ENCODE peak calls at places on chromosomes 12 and 14, in seven cellular contexts. One of them, this sample, is unnamed.
A peak's percentile ranks its signal among the peaks of the same experiment; 100 is the strongest.

GRCh38 chr14:95993768-95994592 is 45.2 kb upstream of the C14orf132 start:
- DNase-seq in HCT116: peak; percentile 43
- DNase-seq in WERI-Rb-1: peak; percentile 28
- DNase-seq in mesendoderm: peak; percentile 77
- DNase-seq in activated CD4-positive, alpha-beta T cell treated with anti-CD3 and anti-CD28 coated beads, Interleukin-2, amount 10 ng/mL, durations not matched to agents 7 days and 5 days: peak; percentile 44
- DNase-seq in NCI-H2107: peak; percentile 16
- DNase-seq in hippocampal formation: peak; percentile 17
- DNase-seq in this sample: no peak

GRCh38 chr12:47088021-47088944 is 8.5 kb upstream of the AMIGO2 start:
- DNase-seq in HCT116: no peak
- DNase-seq in NCI-H2107: no peak
- DNase-seq in hippocampal formation: no peak
- DNase-seq in activated CD4-positive, alpha-beta T cell treated with anti-CD3 and anti-CD28 coated beads, Interleukin-2, amount 10 ng/mL, durations not matched to agents 7 days and 5 days: no peak
- DNase-seq in mesendoderm: no peak
- DNase-seq in WERI-Rb-1: no peak
- DNase-seq in this sample: no peak

GRCh38 chr12:116121453-116121871 is 156.0 kb downstream of the MED13L start:
- DNase-seq in activated CD4-positive, alpha-beta T cell treated with anti-CD3 and anti-CD28 coated beads, Interleukin-2, amount 10 ng/mL, durations not matched to agents 7 days and 5 days: no peak
- DNase-seq in WERI-Rb-1: no peak
- DNase-seq in mesendoderm: no peak
- DNase-seq in hippocampal formation: no peak
- DNase-seq in HCT116: no peak
- DNase-seq in NCI-H2107: no peak
- DNase-seq in this sample: no peak

GRCh38 chr14:99790978-99791376 is 2.2 kb upstream of the EML1 start:
- DNase-seq in mesendoderm: no peak
- DNase-seq in activated CD4-positive, alpha-beta T cell treated with anti-CD3 and anti-CD28 coated beads, Interleukin-2, amount 10 ng/mL, durations not matched to agents 7 days and 5 days: no peak
- DNase-seq in hippocampal formation: no peak
- DNase-seq in WERI-Rb-1: no peak
- DNase-seq in NCI-H2107: no peak
- DNase-seq in HCT116: no peak
- DNase-seq in this sample: no peak

GRCh38 chr12:34287986-34288962 is 266.0 kb downstream of the ALG10 start:
- DNase-seq in mesendoderm: no peak
- DNase-seq in HCT116: no peak
- DNase-seq in WERI-Rb-1: no peak
- DNase-seq in hippocampal formation: no peak
- DNase-seq in NCI-H2107: no peak
- DNase-seq in activated CD4-positive, alpha-beta T cell treated with anti-CD3 and anti-CD28 coated beads, Interleukin-2, amount 10 ng/mL, durations not matched to agents 7 days and 5 days: no peak
- DNase-seq in this sample: no peak

GRCh38 chr12:60803147-60803546 is 1207.3 kb downstream of the SLC16A7 start:
- DNase-seq in mesendoderm: no peak
- DNase-seq in activated CD4-positive, alpha-beta T cell treated with anti-CD3 and anti-CD28 coated beads, Interleukin-2, amount 10 ng/mL, durations not matched to agents 7 days and 5 days: no peak
- DNase-seq in HCT116: no peak
- DNase-seq in WERI-Rb-1: no peak
- DNase-seq in hippocampal formation: no peak
- DNase-seq in NCI-H2107: no peak
- DNase-seq in this sample: no peak

GRCh38 chr12:107235600-107235999 is 142.3 kb upstream of the CRY1 start:
- DNase-seq in HCT116: no peak
- DNase-seq in mesendoderm: no peak
- DNase-seq in NCI-H2107: no peak
- DNase-seq in activated CD4-positive, alpha-beta T cell treated with anti-CD3 and anti-CD28 coated beads, Interleukin-2, amount 10 ng/mL, durations not matched to agents 7 days and 5 days: no peak
- DNase-seq in hippocampal formation: no peak
- DNase-seq in WERI-Rb-1: no peak
- DNase-seq in this sample: no peak

GRCh38 chr12:33588082-33588712 is 148.6 kb upstream of the SYT10 start:
- DNase-seq in mesendoderm: peak; percentile 87
- DNase-seq in hippocampal formation: no peak
- DNase-seq in activated CD4-positive, alpha-beta T cell treated with anti-CD3 and anti-CD28 coated beads, Interleukin-2, amount 10 ng/mL, durations not matched to agents 7 days and 5 days: no peak
- DNase-seq in HCT116: no peak
- DNase-seq in NCI-H2107: no peak
- DNase-seq in WERI-Rb-1: no peak
- DNase-seq in this sample: no peak

GRCh38 chr12:106248177-106248848 is 493 bp upstream of the CKAP4 start:
- DNase-seq in NCI-H2107: no peak
- DNase-seq in hippocampal formation: peak; percentile 52
- DNase-seq in mesendoderm: peak; percentile 64
- DNase-seq in HCT116: no peak
- DNase-seq in activated CD4-positive, alpha-beta T cell treated with anti-CD3 and anti-CD28 coated beads, Interleukin-2, amount 10 ng/mL, durations not matched to agents 7 days and 5 days: peak; percentile 9
- DNase-seq in WERI-Rb-1: peak; percentile 25
- DNase-seq in this sample: no peak

GRCh38 chr12:71214511-71215285 is 56.9 kb upstream of the TSPAN8 start:
- DNase-seq in WERI-Rb-1: no peak
- DNase-seq in hippocampal formation: no peak
- DNase-seq in NCI-H2107: no peak
- DNase-seq in mesendoderm: peak; percentile 91
- DNase-seq in HCT116: no peak
- DNase-seq in activated CD4-positive, alpha-beta T cell treated with anti-CD3 and anti-CD28 coated beads, Interleukin-2, amount 10 ng/mL, durations not matched to agents 7 days and 5 days: no peak
- DNase-seq in this sample: no peak

GRCh38 chr14:60240139-60240856 is 8.7 kb upstream of the PPM1A start:
- DNase-seq in hippocampal formation: no peak
- DNase-seq in activated CD4-positive, alpha-beta T cell treated with anti-CD3 and anti-CD28 coated beads, Interleukin-2, amount 10 ng/mL, durations not matched to agents 7 days and 5 days: no peak
- DNase-seq in WERI-Rb-1: no peak
- DNase-seq in mesendoderm: no peak
- DNase-seq in NCI-H2107: no peak
- DNase-seq in HCT116: no peak
- DNase-seq in this sample: no peak

GRCh38 chr12:5435161-5435560 is 3.3 kb downstream of the NTF3 start:
- DNase-seq in WERI-Rb-1: no peak
- DNase-seq in activated CD4-positive, alpha-beta T cell treated with anti-CD3 and anti-CD28 coated beads, Interleukin-2, amount 10 ng/mL, durations not matched to agents 7 days and 5 days: no peak
- DNase-seq in hippocampal formation: no peak
- DNase-seq in mesendoderm: no peak
- DNase-seq in HCT116: no peak
- DNase-seq in NCI-H2107: no peak
- DNase-seq in this sample: no peak

GRCh38 chr14:100221419-100222218 is 17.3 kb upstream of the YY1 start:
- DNase-seq in WERI-Rb-1: peak; percentile 74
- DNase-seq in activated CD4-positive, alpha-beta T cell treated with anti-CD3 and anti-CD28 coated beads, Interleukin-2, amount 10 ng/mL, durations not matched to agents 7 days and 5 days: peak; percentile 84
- DNase-seq in mesendoderm: peak; percentile 91
- DNase-seq in NCI-H2107: peak; percentile 87
- DNase-seq in HCT116: no peak
- DNase-seq in hippocampal formation: no peak
- DNase-seq in this sample: no peak

GRCh38 chr12:119505001-119505400 is 88.6 kb upstream of the TMEM233 start:
- DNase-seq in hippocampal formation: no peak
- DNase-seq in HCT116: peak; percentile 32
- DNase-seq in mesendoderm: peak; percentile 51
- DNase-seq in WERI-Rb-1: no peak
- DNase-seq in NCI-H2107: no peak
- DNase-seq in activated CD4-positive, alpha-beta T cell treated with anti-CD3 and anti-CD28 coated beads, Interleukin-2, amount 10 ng/mL, durations not matched to agents 7 days and 5 days: no peak
- DNase-seq in this sample: no peak

GRCh38 chr12:6551496-6552139 is 4.2 kb downstream of the IFFO1 start:
- DNase-seq in activated CD4-positive, alpha-beta T cell treated with anti-CD3 and anti-CD28 coated beads, Interleukin-2, amount 10 ng/mL, durations not matched to agents 7 days and 5 days: no peak
- DNase-seq in HCT116: no peak
- DNase-seq in mesendoderm: peak; percentile 67
- DNase-seq in hippocampal formation: no peak
- DNase-seq in NCI-H2107: no peak
- DNase-seq in WERI-Rb-1: no peak
- DNase-seq in this sample: no peak

GRCh38 chr12:32399373-32400113 is at the start of gene FGD4:
- DNase-seq in HCT116: peak; percentile 72
- DNase-seq in hippocampal formation: peak; percentile 70
- DNase-seq in mesendoderm: peak; percentile 96
- DNase-seq in WERI-Rb-1: peak; percentile 87
- DNase-seq in activated CD4-positive, alpha-beta T cell treated with anti-CD3 and anti-CD28 coated beads, Interleukin-2, amount 10 ng/mL, durations not matched to agents 7 days and 5 days: peak; percentile 67
- DNase-seq in NCI-H2107: peak; percentile 73
- DNase-seq in this sample: peak; percentile 6

GRCh38 chr12:1628671-1629337 is at the start of gene WNT5B:
- DNase-seq in WERI-Rb-1: no peak
- DNase-seq in mesendoderm: peak; percentile 69
- DNase-seq in hippocampal formation: no peak
- DNase-seq in NCI-H2107: no peak
- DNase-seq in HCT116: no peak
- DNase-seq in activated CD4-positive, alpha-beta T cell treated with anti-CD3 and anti-CD28 coated beads, Interleukin-2, amount 10 ng/mL, durations not matched to agents 7 days and 5 days: no peak
- DNase-seq in this sample: no peak

GRCh38 chr12:88360349-88360748 is 218.2 kb downstream of the TMTC3 start:
- DNase-seq in NCI-H2107: no peak
- DNase-seq in mesendoderm: no peak
- DNase-seq in hippocampal formation: no peak
- DNase-seq in activated CD4-positive, alpha-beta T cell treated with anti-CD3 and anti-CD28 coated beads, Interleukin-2, amount 10 ng/mL, durations not matched to agents 7 days and 5 days: no peak
- DNase-seq in WERI-Rb-1: no peak
- DNase-seq in HCT116: no peak
- DNase-seq in this sample: no peak

GRCh38 chr14:103961928-103962578 is 19.7 kb upstream of the RD3L start:
- DNase-seq in hippocampal formation: no peak
- DNase-seq in WERI-Rb-1: no peak
- DNase-seq in HCT116: no peak
- DNase-seq in activated CD4-positive, alpha-beta T cell treated with anti-CD3 and anti-CD28 coated beads, Interleukin-2, amount 10 ng/mL, durations not matched to agents 7 days and 5 days: no peak
- DNase-seq in NCI-H2107: no peak
- DNase-seq in mesendoderm: no peak
- DNase-seq in this sample: no peak

GRCh38 chr12:19223018-19223417 is 93.5 kb downstream of the PLEKHA5 start:
- DNase-seq in mesendoderm: no peak
- DNase-seq in hippocampal formation: no peak
- DNase-seq in WERI-Rb-1: no peak
- DNase-seq in NCI-H2107: no peak
- DNase-seq in activated CD4-positive, alpha-beta T cell treated with anti-CD3 and anti-CD28 coated beads, Interleukin-2, amount 10 ng/mL, durations not matched to agents 7 days and 5 days: no peak
- DNase-seq in HCT116: peak; percentile 1
- DNase-seq in this sample: no peak

GRCh38 chr12:26031814-26032213 is 73.3 kb downstream of the RASSF8 start:
- DNase-seq in activated CD4-positive, alpha-beta T cell treated with anti-CD3 and anti-CD28 coated beads, Interleukin-2, amount 10 ng/mL, durations not matched to agents 7 days and 5 days: no peak
- DNase-seq in mesendoderm: no peak
- DNase-seq in NCI-H2107: no peak
- DNase-seq in hippocampal formation: no peak
- DNase-seq in HCT116: no peak
- DNase-seq in WERI-Rb-1: no peak
- DNase-seq in this sample: no peak

GRCh38 chr14:26925876-26926584 is 328.2 kb upstream of the NOVA1 start:
- DNase-seq in WERI-Rb-1: no peak
- DNase-seq in hippocampal formation: no peak
- DNase-seq in HCT116: no peak
- DNase-seq in mesendoderm: peak; percentile 69
- DNase-seq in NCI-H2107: no peak
- DNase-seq in activated CD4-positive, alpha-beta T cell treated with anti-CD3 and anti-CD28 coated beads, Interleukin-2, amount 10 ng/mL, durations not matched to agents 7 days and 5 days: no peak
- DNase-seq in this sample: no peak

GRCh38 chr14:59870277-59871165 is at the start of gene RTN1:
- DNase-seq in NCI-H2107: peak; percentile 79
- DNase-seq in WERI-Rb-1: peak; percentile 83
- DNase-seq in hippocampal formation: peak; percentile 77
- DNase-seq in HCT116: no peak
- DNase-seq in mesendoderm: peak; percentile 76
- DNase-seq in activated CD4-positive, alpha-beta T cell treated with anti-CD3 and anti-CD28 coated beads, Interleukin-2, amount 10 ng/mL, durations not matched to agents 7 days and 5 days: peak; percentile 13
- DNase-seq in this sample: no peak

GRCh38 chr12:103933237-103933636 is 3.0 kb downstream of the HSP90B1 start:
- DNase-seq in HCT116: no peak
- DNase-seq in activated CD4-positive, alpha-beta T cell treated with anti-CD3 and anti-CD28 coated beads, Interleukin-2, amount 10 ng/mL, durations not matched to agents 7 days and 5 days: no peak
- DNase-seq in mesendoderm: peak; percentile 52
- DNase-seq in NCI-H2107: no peak
- DNase-seq in WERI-Rb-1: no peak
- DNase-seq in hippocampal formation: no peak
- DNase-seq in this sample: no peak

GRCh38 chr12:96720363-96720705 is 186.7 kb upstream of the NEDD1 start:
- DNase-seq in activated CD4-positive, alpha-beta T cell treated with anti-CD3 and anti-CD28 coated beads, Interleukin-2, amount 10 ng/mL, durations not matched to agents 7 days and 5 days: peak; percentile 25
- DNase-seq in NCI-H2107: peak; percentile 12
- DNase-seq in hippocampal formation: no peak
- DNase-seq in WERI-Rb-1: no peak
- DNase-seq in mesendoderm: peak; percentile 2
- DNase-seq in HCT116: no peak
- DNase-seq in this sample: no peak

GRCh38 chr12:34399631-34400422 is 377.5 kb downstream of the ALG10 start:
- DNase-seq in NCI-H2107: no peak
- DNase-seq in activated CD4-positive, alpha-beta T cell treated with anti-CD3 and anti-CD28 coated beads, Interleukin-2, amount 10 ng/mL, durations not matched to agents 7 days and 5 days: no peak
- DNase-seq in HCT116: no peak
- DNase-seq in mesendoderm: no peak
- DNase-seq in hippocampal formation: no peak
- DNase-seq in WERI-Rb-1: peak; percentile 3
- DNase-seq in this sample: no peak

GRCh38 chr14:24965934-24966593 is 83.9 kb downstream of the STXBP6 start:
- DNase-seq in NCI-H2107: no peak
- DNase-seq in hippocampal formation: no peak
- DNase-seq in mesendoderm: peak; percentile 61
- DNase-seq in activated CD4-positive, alpha-beta T cell treated with anti-CD3 and anti-CD28 coated beads, Interleukin-2, amount 10 ng/mL, durations not matched to agents 7 days and 5 days: no peak
- DNase-seq in WERI-Rb-1: no peak
- DNase-seq in HCT116: no peak
- DNase-seq in this sample: no peak

GRCh38 chr12:121823101-121823726 is 19.4 kb downstream of the SETD1B start:
- DNase-seq in HCT116: no peak
- DNase-seq in activated CD4-positive, alpha-beta T cell treated with anti-CD3 and anti-CD28 coated beads, Interleukin-2, amount 10 ng/mL, durations not matched to agents 7 days and 5 days: no peak
- DNase-seq in hippocampal formation: no peak
- DNase-seq in WERI-Rb-1: no peak
- DNase-seq in NCI-H2107: no peak
- DNase-seq in mesendoderm: no peak
- DNase-seq in this sample: no peak

This sample was measured in activated CD8-positive, alpha-beta memory T cell treated with anti-CD3 and anti-CD28 coated beads for 1 hour.